ENCODE peak calls at places on chromosomes 11 and 22, in five cellular contexts. T is K562, L is HepG2, A is endothelial cell of umbilical vein, X is A549. R is an unnamed sample.
A peak's percentile ranks its signal among the peaks of the same experiment; 100 is the strongest.

GRCh38 chr11:30586251-30587144 is at the start of gene MPPED2:
- DNase-seq in L (no peak), X (peak; percentile 25), T (peak; percentile 9), A (no peak), R (no peak)

GRCh38 chr11:118339281-118340045 is 3.0 kb downstream of the CD3D start:
- DNase-seq in A (no peak), T (peak; percentile 22), L (no peak), X (no peak), R (no peak)

GRCh38 chr22:25837288-25837900 is 95.4 kb downstream of the MYO18B start:
- DNase-seq in T (no peak), X (no peak), L (no peak), A (no peak), R (no peak)

GRCh38 chr22:48352086-48352911 is 1475.4 kb downstream of the BRD1 start:
- DNase-seq in T (no peak), X (no peak), L (no peak), A (no peak), R (no peak)

GRCh38 chr11:17905477-17905876 is 107.4 kb downstream of the SERGEF start:
- DNase-seq in A (no peak), T (no peak), L (no peak), X (no peak), R (no peak)

GRCh38 chr22:40485813-40486610 is 115.6 kb downstream of the SGSM3 start:
- DNase-seq in T (no peak), L (no peak), A (no peak), X (no peak), R (no peak)

GRCh38 chr22:20536590-20537324 is 29.3 kb downstream of the MED15 start:
- DNase-seq in L (no peak), T (peak; percentile 66), A (no peak), X (no peak), R (no peak)

GRCh38 chr11:46352063-46352841 is 5.0 kb downstream of the DGKZ start:
- DNase-seq in X (peak; percentile 46), A (peak; percentile 30), T (peak; percentile 85), L (no peak), R (peak; percentile 76)

GRCh38 chr11:84089072-84090057 is 803.2 kb upstream of the CCDC90B start:
- DNase-seq in X (no peak), A (no peak), T (no peak), L (peak; percentile 1), R (no peak)

GRCh38 chr22:50269573-50270301 is 443 bp downstream of the MAPK11 start:
- DNase-seq in X (no peak), T (peak; percentile 73), L (no peak), A (peak; percentile 51), R (peak; percentile 73)

DNA sequence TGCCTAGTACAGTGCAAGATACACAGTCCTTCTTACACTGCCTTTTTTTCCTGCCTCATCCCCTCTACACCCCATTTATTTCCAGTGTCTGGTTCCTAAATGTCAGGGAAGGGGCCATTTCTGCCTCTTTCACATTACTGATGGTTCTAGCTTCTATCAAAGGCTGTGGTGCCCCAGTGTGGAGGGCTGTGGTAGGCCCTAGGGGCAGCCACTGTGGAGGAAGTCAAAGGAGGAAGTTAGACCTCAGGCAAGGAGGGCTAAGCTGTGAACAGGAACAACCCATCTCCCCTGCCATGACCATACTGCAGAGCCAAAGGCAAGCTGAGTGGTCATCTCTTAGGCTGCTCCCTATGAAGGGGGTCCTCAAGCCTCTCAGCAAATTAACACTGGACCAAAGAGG is 81.9 kb upstream of the CRTAM start:
- DNase-seq in X (no peak), A (no peak), L (no peak), T (no peak), R (peak; percentile 95)
- TF ChIP-seq CTCF in X (no peak), A (no peak), L (peak; percentile 30), T (no peak), R (peak; percentile 84)

DNA sequence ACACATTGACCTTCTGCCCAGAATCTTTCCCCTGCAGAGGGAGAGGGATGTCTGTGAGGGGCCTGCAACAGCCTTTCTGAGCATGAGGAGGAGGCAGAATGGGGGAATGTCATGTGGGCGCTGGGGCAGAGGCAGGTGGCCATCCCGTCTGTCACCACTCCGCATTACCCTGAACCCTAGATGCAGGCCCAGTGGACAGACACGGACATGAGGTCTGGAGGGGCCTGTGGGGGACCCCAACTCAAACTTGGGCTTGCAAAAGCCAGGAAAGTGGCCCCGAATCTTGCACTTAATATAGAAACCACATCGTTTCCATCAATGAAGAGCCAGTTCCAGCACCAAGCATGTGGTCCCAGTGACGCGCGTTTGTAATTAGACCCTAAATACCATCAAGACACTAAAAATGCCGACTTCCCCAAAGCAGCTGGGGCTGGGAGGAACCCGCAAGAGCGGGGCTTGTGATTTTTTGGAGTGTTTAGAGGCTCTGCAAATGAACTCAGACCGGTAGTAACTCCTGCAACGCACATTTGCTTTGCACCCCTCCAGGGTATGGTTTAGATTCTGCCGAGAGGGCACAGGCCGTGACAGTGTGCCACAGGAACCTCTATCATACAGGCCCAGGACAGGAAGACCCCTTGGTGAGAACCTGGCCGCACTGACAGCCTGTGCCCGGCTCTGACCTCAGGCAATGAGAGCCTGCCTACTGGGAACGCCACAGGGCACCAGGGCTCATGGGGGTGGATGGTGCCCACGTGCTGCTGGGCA is 109.3 kb downstream of the CTTN start:
- DNase-seq in A (no peak), L (no peak), X (no peak), T (no peak), R (no peak)
- TF ChIP-seq MYC in A (no peak), L (no peak), X (no peak), T (no peak), R (no peak)

GRCh38 chr11:64007629-64008282 is 21.5 kb downstream of the OTUB1 start:
- DNase-seq in A (peak; percentile 45), X (peak; percentile 86), L (peak; percentile 89), T (peak; percentile 94), R (no peak)
- TF ChIP-seq CTCF in A (peak; percentile 57), X (no peak), L (peak; percentile 59), T (peak; percentile 46), R (no peak)

GRCh38 chr11:79942071-79942470 is 501.2 kb upstream of the TENM4 start:
- DNase-seq in L (no peak), X (no peak), A (no peak), T (no peak), R (no peak)

GRCh38 chr11:79937935-79938334 is 497.1 kb upstream of the TENM4 start:
- DNase-seq in X (no peak), L (no peak), T (no peak), A (no peak), R (no peak)

GRCh38 chr11:79940165-79940564 is 499.3 kb upstream of the TENM4 start:
- DNase-seq in X (no peak), T (no peak), A (no peak), L (no peak), R (no peak)

GRCh38 chr11:79939111-79939510 is 498.3 kb upstream of the TENM4 start:
- DNase-seq in X (no peak), T (no peak), L (no peak), A (no peak), R (no peak)

DNA sequence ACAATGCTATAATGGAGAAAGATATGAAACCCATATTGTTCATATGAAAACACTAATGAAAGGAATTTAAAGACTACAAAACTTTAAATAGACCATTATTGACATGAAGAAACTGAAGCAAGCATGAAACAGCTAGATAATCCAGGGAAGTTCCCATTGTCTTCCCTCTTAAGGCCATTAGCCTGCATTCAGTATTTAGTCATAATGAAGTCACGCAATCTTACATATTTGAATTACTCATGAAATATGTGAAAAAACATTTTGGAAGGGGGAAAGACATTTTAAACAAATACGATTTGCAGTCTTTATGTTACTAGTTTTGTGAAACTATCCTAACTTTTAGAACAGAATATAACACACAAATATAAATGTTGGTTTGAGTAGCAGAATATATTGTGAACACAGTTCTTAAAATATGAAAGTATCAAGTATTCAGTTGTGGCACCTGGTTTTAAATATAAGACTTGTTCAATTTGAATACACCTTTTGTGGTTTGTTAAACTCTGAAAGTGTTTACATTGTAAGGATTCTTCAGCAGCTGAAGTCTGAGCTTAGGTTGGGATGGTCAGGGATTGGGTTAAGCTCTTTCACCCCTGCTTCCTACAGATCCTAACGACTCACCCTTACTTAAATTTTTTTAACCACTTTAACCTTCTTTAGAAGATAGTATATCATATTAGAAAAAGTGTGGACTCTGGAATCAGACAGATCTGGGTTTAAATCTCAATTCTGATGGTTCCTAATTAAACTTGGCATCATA is 500.3 kb upstream of the TENM4 start:
- DNase-seq in X (no peak), L (no peak), T (no peak), A (no peak), R (no peak)
- TF ChIP-seq MYC in X (no peak), L (no peak), T (no peak), A (no peak), R (no peak)

GRCh38 chr22:39212721-39213376 is 31.9 kb downstream of the PDGFB start:
- DNase-seq in A (no peak), L (peak; percentile 52), X (peak; percentile 69), T (peak; percentile 35), R (peak; percentile 44)
- TF ChIP-seq CTCF in A (no peak), L (peak; percentile 33), X (no peak), T (peak; percentile 38), R (peak; percentile 9)

GRCh38 chr11:103069367-103069766 is 22.6 kb downstream of the DCUN1D5 start:
- DNase-seq in A (no peak), T (no peak), X (no peak), L (no peak), R (no peak)

GRCh38 chr11:103070142-103070541 is 21.8 kb downstream of the DCUN1D5 start:
- DNase-seq in X (no peak), L (no peak), T (no peak), A (peak; percentile 25), R (no peak)

GRCh38 chr11:103071008-103071407 is 21.0 kb downstream of the DCUN1D5 start:
- DNase-seq in X (no peak), T (no peak), A (no peak), L (no peak), R (no peak)

GRCh38 chr11:103061656-103062055 is 30.3 kb downstream of the DCUN1D5 start:
- DNase-seq in X (no peak), T (no peak), A (no peak), L (no peak), R (no peak)

GRCh38 chr11:103067118-103067517 is 24.8 kb downstream of the DCUN1D5 start:
- DNase-seq in L (no peak), T (no peak), A (no peak), X (no peak), R (peak; percentile 12)
- TF ChIP-seq MYC in L (no peak), T (no peak), A (no peak), X (no peak), R (no peak)

R was measured in NB4.